ENCODE peak calls at places on chromosome 15, in nine cellular contexts. M is A549, S is gastrocnemius medialis, U is AG09309, O is endothelial cell, X is HL-60, N is AG09319, J is progenitor cell of endocrine pancreas, I is HFFc6. C is an unnamed sample.

GRCh38 chr15:67224889-67225288 is 29.6 kb downstream of the AAGAB start:
- DNase-seq in M (no peak), S (no peak), U (no peak), O (no peak), X (no peak), N (no peak), J (no peak), I (no peak), C (no peak)

GRCh38 chr15:58553365-58553918 is 121.7 kb downstream of the LIPC start:
- DNase-seq in M (no peak), S (no peak), U (no peak), O (no peak), X (no peak), N (no peak), J (no peak), I (no peak), C (no peak)

GRCh38 chr15:68819451-68820204 is 1.1 kb downstream of the ANP32A start:
- DNase-seq in M (peak; percentile 60), S (peak; percentile 45), U (no peak), O (peak; percentile 25), X (peak; percentile 48), N (no peak), J (no peak), I (peak; percentile 48), C (no peak)

GRCh38 chr15:80875568-80875967 is 96.4 kb downstream of the CEMIP start:
- DNase-seq in M (no peak), S (no peak), U (no peak), O (no peak), X (no peak), N (no peak), J (no peak), I (no peak), C (no peak)

GRCh38 chr15:101025896-101026631 is 106.9 kb downstream of the LRRK1 start:
- DNase-seq in M (no peak), S (no peak), U (no peak), O (no peak), X (no peak), N (no peak), J (no peak), I (no peak), C (peak; percentile 56)

GRCh38 chr15:84604804-84605203 is 4.0 kb downstream of the ZSCAN2 start:
- DNase-seq in M (no peak), S (no peak), U (no peak), O (no peak), X (no peak), N (no peak), J (no peak), I (no peak), C (no peak)

GRCh38 chr15:47366884-47367283 is 350.4 kb upstream of the SEMA6D start:
- DNase-seq in M (no peak), S (no peak), U (no peak), O (no peak), X (no peak), N (no peak), J (no peak), I (no peak), C (no peak)

GRCh38 chr15:40046721-40047412 is 7.9 kb upstream of the SRP14 start:
- DNase-seq in M (peak; percentile 30), S (no peak), U (no peak), O (no peak), X (no peak), N (no peak), J (no peak), I (peak; percentile 68), C (no peak)

GRCh38 chr15:90401499-90401898 is 13.5 kb downstream of the IQGAP1 start:
- DNase-seq in M (no peak), S (no peak), U (no peak), O (no peak), X (no peak), N (no peak), J (no peak), I (no peak), C (no peak)

GRCh38 chr15:90405208-90405607 is 17.2 kb downstream of the IQGAP1 start:
- DNase-seq in M (no peak), S (no peak), U (no peak), O (no peak), X (no peak), N (no peak), J (no peak), I (no peak), C (no peak)

GRCh38 chr15:90400759-90401314 is 12.8 kb downstream of the IQGAP1 start:
- DNase-seq in M (peak; percentile 94), S (peak; percentile 65), U (peak; percentile 85), O (peak; percentile 57), X (peak; percentile 89), N (peak; percentile 87), J (peak; percentile 25), I (peak; percentile 97), C (no peak)

GRCh38 chr15:90402230-90402629 is 14.2 kb downstream of the IQGAP1 start:
- DNase-seq in M (no peak), S (peak; percentile 41), U (peak; percentile 74), O (no peak), X (peak; percentile 70), N (peak; percentile 59), J (no peak), I (peak; percentile 75), C (no peak)

DNA sequence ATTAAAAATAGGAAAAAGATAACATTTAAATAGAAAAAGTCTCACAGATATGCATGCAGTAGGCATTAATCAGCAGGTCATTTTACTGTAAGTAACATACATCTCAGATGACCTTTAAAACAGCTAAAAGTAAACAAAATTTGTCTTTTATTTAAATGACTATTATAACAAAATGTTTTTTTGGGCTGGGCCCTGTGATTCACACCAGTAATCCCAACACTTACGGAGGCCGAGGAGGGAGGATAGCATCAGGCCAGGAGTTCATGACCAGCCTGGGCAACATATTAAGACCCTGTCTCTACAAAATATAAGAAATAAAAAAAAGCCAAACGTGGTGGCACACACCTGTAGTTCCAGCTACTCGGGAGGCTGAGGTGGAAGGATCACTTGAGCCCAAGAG is 14.8 kb downstream of the IQGAP1 start:
- DNase-seq in M (no peak), S (no peak), U (no peak), O (no peak), X (no peak), N (no peak), J (no peak), I (no peak), C (no peak)
- TF ChIP-seq CTCF in M (no peak), S (no peak), U (no peak), O (no peak), X (no peak), N (no peak), J (no peak), I (no peak), C (no peak)

GRCh38 chr15:24039683-24040082 is 352.6 kb upstream of the NDN start:
- DNase-seq in M (no peak), S (no peak), U (no peak), O (no peak), X (no peak), N (no peak), J (no peak), I (no peak), C (no peak)
- TF ChIP-seq CTCF in M (no peak), S (no peak), U (no peak), O (no peak), X (no peak), N (no peak), J (peak; percentile 31), I (no peak), C (peak; percentile 18)

GRCh38 chr15:92159906-92160841 is 233.5 kb upstream of the ST8SIA2 start:
- DNase-seq in M (no peak), S (no peak), U (no peak), O (no peak), X (no peak), N (no peak), J (no peak), I (no peak), C (no peak)
- TF ChIP-seq CTCF in M (no peak), S (no peak), U (no peak), O (no peak), X (no peak), N (no peak), J (no peak), I (no peak), C (no peak)

GRCh38 chr15:42057744-42058646 is 36.4 kb downstream of the PLA2G4D start:
- DNase-seq in M (no peak), S (no peak), U (no peak), O (no peak), X (no peak), N (no peak), J (no peak), I (no peak), C (no peak)

GRCh38 chr15:42058791-42059190 is 35.6 kb downstream of the PLA2G4D start:
- DNase-seq in M (no peak), S (no peak), U (no peak), O (no peak), X (no peak), N (no peak), J (no peak), I (no peak), C (no peak)

GRCh38 chr15:42053914-42054313 is 33.1 kb upstream of the PLA2G4E start:
- DNase-seq in M (no peak), S (no peak), U (no peak), O (no peak), X (no peak), N (no peak), J (no peak), I (no peak), C (no peak)

GRCh38 chr15:42059661-42060476 is 34.5 kb downstream of the PLA2G4D start:
- DNase-seq in M (peak; percentile 33), S (no peak), U (no peak), O (peak; percentile 75), X (peak; percentile 54), N (no peak), J (peak; percentile 59), I (peak; percentile 7), C (peak; percentile 76)

DNA sequence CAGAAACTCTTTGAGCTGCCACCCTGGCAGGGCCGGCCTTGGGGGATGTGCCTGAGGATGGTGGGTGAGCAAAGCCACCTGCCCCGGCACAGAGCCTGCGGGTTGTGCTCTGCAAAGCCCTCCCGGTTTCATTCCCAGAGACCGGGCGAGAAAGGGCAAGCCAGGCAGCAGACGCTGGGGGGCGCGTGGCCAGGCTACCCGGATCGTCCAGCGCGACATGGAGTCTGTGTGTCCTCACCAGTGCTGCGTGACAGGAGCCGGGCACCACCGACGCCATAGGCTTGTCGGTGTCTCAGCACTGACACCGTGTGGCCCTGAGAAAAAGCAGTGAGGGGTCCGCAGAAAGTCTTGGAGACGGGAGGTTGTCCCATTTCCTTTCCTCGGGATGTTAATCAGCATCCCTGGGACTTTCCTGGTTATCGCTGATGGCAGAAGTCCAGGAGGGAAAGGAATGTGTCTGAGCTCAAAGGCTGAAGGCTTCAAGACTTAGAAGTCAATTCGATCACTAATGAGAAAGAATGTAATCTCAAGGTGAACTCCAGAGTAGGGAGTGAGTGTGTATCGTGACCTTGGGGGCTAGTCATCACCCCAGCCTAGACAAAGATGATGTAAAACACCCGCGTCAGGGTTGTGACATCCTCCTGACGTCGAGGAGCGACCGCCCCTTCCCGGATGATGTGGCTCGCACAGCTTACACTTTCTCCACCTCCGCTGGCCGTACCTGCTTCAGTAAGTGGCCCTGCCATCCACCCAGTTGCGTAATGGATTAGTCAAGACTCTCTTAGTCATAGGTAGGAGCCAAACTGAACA is 36.3 kb upstream of the PLA2G4E start:
- DNase-seq in M (peak; percentile 88), S (peak; percentile 58), U (no peak), O (peak; percentile 89), X (peak; percentile 77), N (no peak), J (peak; percentile 77), I (peak; percentile 61), C (no peak)
- TF ChIP-seq CTCF in M (peak; percentile 60), S (peak; percentile 76), U (peak; percentile 64), O (peak; percentile 38), X (peak; percentile 42), N (peak; percentile 51), J (peak; percentile 68), I (peak; percentile 76), C (peak; percentile 76)